ENCODE peak calls at places on chromosome 11, in seven cellular contexts. Z is right lobe of liver; C is activated naive CD8-positive, alpha-beta T cell treated with anti-CD3 and anti-CD28 coated beads for 36 hours; T is HTR-8/SVneo; I is ACHN; Q is A172; O is spleen. N is an unnamed sample.

GRCh38 chr11:1060410-1060809 is 14.3 kb upstream of the MUC2 start:
- DNase-seq in Z (no peak), Q (no peak), I (no peak), C (no peak), O (no peak), T (no peak), N (no peak)

GRCh38 chr11:113176561-113176960 is 137.8 kb upstream of the TTC12 start:
- DNase-seq in Z (no peak), T (no peak), I (no peak), Q (no peak), O (no peak), C (no peak), N (no peak)

GRCh38 chr11:38005597-38005996 is 1407.6 kb upstream of the RAG2 start:
- DNase-seq in Z (no peak), O (no peak), T (no peak), Q (no peak), C (no peak), I (no peak), N (no peak)

GRCh38 chr11:36376315-36376887 is 80.3 kb downstream of the PRR5L start:
- DNase-seq in T (peak), Z (peak), Q (peak), I (peak), C (no peak), O (peak), N (no peak)

GRCh38 chr11:3022982-3023381 is 30.9 kb upstream of the NAP1L4 start:
- DNase-seq in Z (peak), T (no peak), O (no peak), I (no peak), C (no peak), Q (peak), N (no peak)

GRCh38 chr11:15852179-15852578 is 504.2 kb downstream of the SOX6 start:
- DNase-seq in T (no peak), I (peak), Z (peak), C (no peak), O (no peak), Q (no peak), N (no peak)

GRCh38 chr11:127618721-127619120 is 618.2 kb upstream of the KIRREL3 start:
- DNase-seq in Z (no peak), Q (no peak), O (no peak), C (no peak), I (no peak), T (no peak), N (no peak)

GRCh38 chr11:43358308-43358669 is 431 bp upstream of the TTC17 start:
- DNase-seq in I (peak), Q (peak), C (no peak), Z (no peak), T (no peak), O (no peak), N (no peak)

GRCh38 chr11:120270386-120270785 is 30.4 kb downstream of the POU2F3 start:
- DNase-seq in O (no peak), T (no peak), I (no peak), Q (no peak), C (no peak), Z (no peak), N (no peak)

GRCh38 chr11:114154271-114155047 is 94.9 kb downstream of the ZBTB16 start:
- DNase-seq in I (no peak), Z (no peak), C (no peak), O (no peak), Q (no peak), T (no peak), N (no peak)

GRCh38 chr11:33829430-33830141 is 55.3 kb upstream of the FBXO3 start:
- DNase-seq in O (no peak), T (peak), I (peak), C (peak), Q (peak), Z (peak), N (peak)

GRCh38 chr11:85756401-85757200 is 54.3 kb downstream of the SYTL2 start:
- DNase-seq in I (no peak), O (no peak), C (no peak), Z (no peak), Q (peak), T (no peak), N (no peak)

GRCh38 chr11:19253149-19253540 is 12.4 kb upstream of the E2F8 start:
- DNase-seq in Z (peak), Q (no peak), C (no peak), I (no peak), T (no peak), O (no peak), N (no peak)

GRCh38 chr11:1557904-1558831 is 13.9 kb downstream of the DUSP8 start:
- DNase-seq in O (peak), T (peak), C (no peak), Z (peak), Q (peak), I (peak), N (peak)

GRCh38 chr11:57515332-57516060 is at the start of gene SLC43A1:
- DNase-seq in C (peak), I (no peak), Q (peak), T (peak), Z (peak), O (peak), N (peak)

GRCh38 chr11:19419021-19419750 is 178.4 kb upstream of the E2F8 start:
- DNase-seq in Z (no peak), Q (no peak), O (no peak), I (no peak), C (no peak), T (no peak), N (no peak)

GRCh38 chr11:134536219-134536618 is 124.2 kb upstream of the B3GAT1 start:
- DNase-seq in T (no peak), I (no peak), Z (no peak), C (no peak), Q (no peak), O (no peak), N (no peak)

GRCh38 chr11:6411594-6412031 is 7.3 kb downstream of the APBB1 start:
- DNase-seq in O (peak), I (no peak), T (no peak), Q (no peak), Z (no peak), C (no peak), N (no peak)

GRCh38 chr11:75468534-75469340 is 35.7 kb upstream of the KLHL35 start:
- DNase-seq in I (no peak), O (peak), C (no peak), Z (peak), T (no peak), Q (peak), N (no peak)

GRCh38 chr11:93936416-93936815 is 84.7 kb upstream of the HEPHL1 start:
- DNase-seq in Z (no peak), Q (no peak), I (no peak), O (no peak), C (no peak), T (no peak), N (no peak)

GRCh38 chr11:119065369-119065768 is 2.2 kb upstream of the VPS11 start:
- DNase-seq in C (peak), O (no peak), I (peak), T (no peak), Q (no peak), Z (no peak), N (no peak)

GRCh38 chr11:12704049-12704448 is 29.8 kb downstream of the TEAD1 start:
- DNase-seq in I (no peak), T (peak), Q (no peak), Z (no peak), C (no peak), O (no peak), N (no peak)

GRCh38 chr11:117924631-117925170 is 4.5 kb downstream of the TMPRSS13 start:
- DNase-seq in Z (no peak), I (no peak), T (no peak), Q (no peak), C (no peak), O (peak), N (no peak)

GRCh38 chr11:132941024-132941646 is 591.2 kb downstream of the OPCML start:
- DNase-seq in Q (peak), O (no peak), Z (no peak), C (no peak), I (peak), T (peak), N (no peak)

GRCh38 chr11:19187880-19188279 is 13.9 kb downstream of the CSRP3 start:
- DNase-seq in C (no peak), Q (no peak), I (no peak), O (no peak), T (no peak), Z (no peak), N (no peak)

GRCh38 chr11:45028921-45029680 is 78.4 kb upstream of the TP53I11 start:
- DNase-seq in T (no peak), C (no peak), Z (no peak), I (no peak), O (no peak), Q (no peak), N (no peak)

GRCh38 chr11:27385245-27385644 is 22.2 kb upstream of the CCDC34 start:
- DNase-seq in Z (no peak), C (no peak), O (no peak), I (peak), Q (peak), T (peak), N (peak)

GRCh38 chr11:13782395-13783080 is 114.1 kb downstream of the FAR1 start:
- DNase-seq in C (no peak), I (no peak), O (no peak), Q (no peak), T (no peak), Z (no peak), N (no peak)

GRCh38 chr11:72829178-72829577 is 15.0 kb downstream of the ATG16L2 start:
- DNase-seq in C (no peak), Q (no peak), T (no peak), O (no peak), I (no peak), Z (peak), N (no peak)

GRCh38 chr11:21426931-21427330 is 757.5 kb downstream of the NELL1 start:
- DNase-seq in C (no peak), I (no peak), O (no peak), Z (no peak), Q (no peak), T (no peak), N (no peak)

GRCh38 chr11:63564056-63564784 is 1.0 kb upstream of the PLAAT2 start:
- DNase-seq in Z (no peak), C (peak), I (no peak), O (no peak), T (no peak), Q (no peak), N (no peak)

GRCh38 chr11:2928605-2929510 is at the start of gene PHLDA2:
- DNase-seq in I (peak), T (peak), Q (peak), Z (peak), C (peak), O (peak), N (peak)

GRCh38 chr11:35087648-35088047 is 51.3 kb upstream of the CD44 start:
- DNase-seq in T (no peak), C (no peak), I (no peak), O (no peak), Z (no peak), Q (no peak), N (no peak)

GRCh38 chr11:106959386-106959785 is 58.9 kb downstream of the GUCY1A2 start:
- DNase-seq in Z (no peak), T (no peak), C (no peak), Q (no peak), I (no peak), O (no peak), N (no peak)

GRCh38 chr11:68312780-68313573 is 586 bp downstream of the LRP5 start:
- DNase-seq in Q (no peak), T (no peak), O (no peak), Z (no peak), C (peak), I (no peak), N (no peak)

GRCh38 chr11:115220881-115221280 is 283.3 kb downstream of the CADM1 start:
- DNase-seq in O (no peak), I (no peak), C (no peak), Q (no peak), T (no peak), Z (no peak), N (no peak)

GRCh38 chr11:128448487-128448886 is 138.9 kb downstream of the ETS1 start:
- DNase-seq in T (no peak), C (no peak), Q (peak), I (peak), Z (peak), O (no peak), N (peak)

N was measured in H54.